ENCODE peak calls at places on chromosomes 3 and 15, in six cellular contexts. X, S, Q, G, B and U are unnamed samples. For H3K4me1, the result is how much of the 10 kb centered on the place peaks cover.

GRCh38 chr3:9779721-9780450 is 10.1 kb upstream of the CAMK1 start:
- DNase-seq in Q (no peak), B (no peak), G (no peak), S (no peak), X (no peak), U (no peak)

GRCh38 chr15:88987590-88987950 is 74.4 kb upstream of the MFGE8 start:
- DNase-seq in G (no peak), B (no peak), X (no peak), Q (no peak), S (no peak), U (no peak)

GRCh38 chr3:161371441-161372320 is at the start of gene SPTSSB:
- DNase-seq in Q (peak), S (peak), G (no peak), X (peak), B (peak), U (no peak)

GRCh38 chr15:97126556-97127233 is 796.2 kb downstream of the NR2F2 start:
- DNase-seq in B (peak), S (no peak), G (no peak), Q (no peak), X (no peak), U (no peak)

GRCh38 chr3:178084938-178085816 is 451.1 kb upstream of the KCNMB2 start:
- DNase-seq in B (peak), X (peak), S (peak), G (peak), Q (peak), U (no peak)

GRCh38 chr3:133672461-133672860 is 10.7 kb upstream of the TOPBP1 start:
- DNase-seq in Q (no peak), X (no peak), S (no peak), B (no peak), G (no peak), U (no peak)

GRCh38 chr3:51966941-51967383 is 292 bp downstream of the PCBP4 start:
- DNase-seq in G (no peak), X (peak), S (no peak), B (no peak), Q (no peak), U (no peak)

GRCh38 chr15:57432141-57432701 is 55.9 kb downstream of the CGNL1 start:
- DNase-seq in Q (no peak), G (peak), B (peak), X (no peak), S (peak), U (no peak)

GRCh38 chr3:148971819-148972218 is 19.5 kb upstream of the GYG1 start:
- DNase-seq in S (peak), G (no peak), X (no peak), Q (no peak), B (no peak), U (no peak)

GRCh38 chr3:42014443-42014945 is 52.6 kb upstream of the ULK4 start:
- DNase-seq in X (no peak), S (peak), G (no peak), Q (no peak), B (no peak), U (no peak)

GRCh38 chr15:22895465-22896190 is 57.2 kb downstream of the NIPA2 start:
- DNase-seq in X (no peak), S (peak), B (no peak), Q (no peak), G (no peak), U (peak)

GRCh38 chr3:127777861-127778711 is 44.2 kb downstream of the MGLL start:
- DNase-seq in X (no peak), S (no peak), G (no peak), Q (no peak), B (no peak), U (no peak)

GRCh38 chr15:66069751-66070150 is 183.8 kb downstream of the MEGF11 start:
- DNase-seq in G (no peak), B (no peak), X (no peak), Q (no peak), S (no peak), U (no peak)

GRCh38 chr3:9045399-9045798 is 82.1 kb upstream of the RAD18 start:
- DNase-seq in Q (no peak), X (no peak), G (no peak), B (no peak), S (no peak), U (no peak)

GRCh38 chr3:17749281-17749680 is 6.8 kb upstream of the TBC1D5 start:
- DNase-seq in S (no peak), Q (no peak), G (peak), X (no peak), B (no peak), U (no peak)

GRCh38 chr3:58573638-58574037 is 3.6 kb downstream of the FAM107A start:
- DNase-seq in G (no peak), B (no peak), S (peak), Q (no peak), X (no peak), U (no peak)

GRCh38 chr3:169661567-169662214 is 1.8 kb downstream of the MECOM start:
- DNase-seq in S (peak), B (peak), Q (peak), G (no peak), X (peak), U (no peak)

GRCh38 chr15:43376017-43376705 is 5.3 kb downstream of the TUBGCP4 start:
- DNase-seq in X (peak), Q (peak), B (peak), G (no peak), S (peak), U (no peak)

GRCh38 chr3:23341147-23341838 is 138.2 kb downstream of the UBE2E2 start:
- DNase-seq in B (no peak), X (no peak), S (no peak), Q (no peak), G (no peak), U (no peak)
- H3K4me1 ChIP-seq in B (under half), X (under half), S (under half), Q (under half), G (under half), U (under half)

GRCh38 chr3:184428561-184429175 is 48.8 kb downstream of the CHRD start:
- DNase-seq in Q (no peak), G (no peak), B (no peak), X (no peak), S (no peak), U (no peak)

GRCh38 chr3:184426691-184427141 is 46.9 kb downstream of the CHRD start:
- DNase-seq in S (no peak), G (no peak), X (no peak), Q (no peak), B (no peak), U (no peak)

GRCh38 chr3:184419171-184419570 is 39.3 kb downstream of the CHRD start:
- DNase-seq in B (peak), Q (no peak), X (no peak), G (no peak), S (no peak), U (no peak)

GRCh38 chr3:184417619-184418327 is 37.9 kb downstream of the CHRD start:
- DNase-seq in X (peak), S (peak), Q (peak), B (peak), G (peak), U (peak)

DNA sequence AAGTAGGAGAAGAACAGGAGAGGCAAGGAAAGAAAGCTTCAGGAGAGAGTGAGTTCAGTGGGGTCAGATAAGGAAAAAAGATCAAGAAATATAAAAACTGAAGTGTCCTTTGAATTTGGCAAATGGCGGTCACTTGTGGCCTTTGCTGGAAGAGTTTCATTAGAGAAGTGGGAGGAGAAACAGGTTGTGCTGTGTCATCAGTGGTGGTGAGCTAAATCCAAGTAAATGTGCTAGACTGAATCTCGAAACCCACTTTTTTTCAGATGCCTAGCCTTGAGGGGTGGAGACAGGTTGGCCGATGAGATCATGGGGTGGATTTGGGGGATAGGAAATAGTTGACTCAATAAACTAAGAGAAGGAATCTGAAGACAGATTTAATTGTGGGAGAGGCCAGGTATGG is 43.7 kb downstream of the CHRD start:
- DNase-seq in G (no peak), S (no peak), Q (no peak), B (no peak), X (no peak), U (no peak)
- H2AFZ ChIP-seq in G (no peak), S (no peak), Q (no peak), B (no peak), X (no peak), U (no peak)

GRCh38 chr15:99424131-99424571 is 141.6 kb upstream of the MEF2A start:
- DNase-seq in X (no peak), B (no peak), S (no peak), Q (no peak), G (no peak), U (no peak)

GRCh38 chr15:99421172-99421656 is 144.6 kb upstream of the MEF2A start:
- DNase-seq in S (peak), B (no peak), Q (no peak), X (no peak), G (no peak), U (no peak)

GRCh38 chr15:99421758-99422157 is 144.0 kb upstream of the MEF2A start:
- DNase-seq in Q (no peak), X (no peak), S (no peak), B (no peak), G (no peak), U (no peak)

GRCh38 chr15:99424978-99425665 is 140.7 kb upstream of the MEF2A start:
- DNase-seq in G (no peak), B (no peak), Q (no peak), X (peak), S (peak), U (no peak)

DNA sequence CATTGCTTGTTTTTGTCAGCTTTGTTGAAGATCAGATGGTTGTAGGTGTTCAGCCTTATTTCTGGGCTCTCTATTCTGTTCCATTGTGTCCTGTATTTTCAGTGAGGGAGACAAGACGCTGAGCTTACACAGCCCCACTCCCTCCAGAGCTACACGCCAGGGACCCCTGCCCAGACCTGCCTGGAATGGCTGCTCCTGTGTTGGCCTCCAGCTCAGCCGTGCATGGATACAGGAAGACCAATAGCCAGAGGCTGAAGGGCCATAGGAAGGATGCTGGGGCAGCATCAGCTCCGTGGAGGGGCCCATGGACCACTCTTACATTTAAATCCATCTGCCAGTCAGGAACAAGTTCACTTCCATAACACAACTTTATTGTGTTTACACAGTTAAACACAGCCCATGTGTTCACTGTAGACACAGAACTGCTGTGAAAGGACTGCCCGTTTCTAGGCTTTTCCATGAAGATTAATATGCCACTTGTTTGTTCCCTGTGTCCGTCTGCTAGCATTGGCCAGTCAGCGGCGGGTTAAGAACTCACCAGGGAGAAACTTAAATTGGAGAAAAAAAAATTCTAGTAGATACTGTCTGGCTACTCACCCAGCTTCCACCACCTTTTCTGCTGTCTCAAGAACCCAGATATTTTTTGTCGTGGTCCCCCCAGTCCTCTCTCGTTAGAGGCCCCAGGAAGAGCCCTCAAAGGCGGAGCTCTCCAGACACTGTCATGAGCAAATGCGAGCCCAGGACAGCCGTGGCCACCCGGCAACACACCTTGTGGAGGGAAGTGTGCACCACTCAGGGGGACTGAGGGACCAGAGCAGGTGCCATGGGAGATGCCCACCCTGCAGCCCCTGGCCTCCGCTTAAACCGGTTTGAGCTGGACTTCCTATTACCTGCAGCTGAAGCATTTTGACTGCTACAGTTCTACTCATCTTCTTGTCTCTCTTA is 142.3 kb upstream of the MEF2A start:
- DNase-seq in Q (no peak), S (no peak), B (no peak), G (no peak), X (no peak), U (no peak)
- H3K4me1 ChIP-seq in Q (under half), S (under half), B (under half), G (under half), X (under half), U (under half)

GRCh38 chr3:194129581-194130133 is 6.3 kb upstream of the HES1 start:
- DNase-seq in G (no peak), Q (peak), S (no peak), B (peak), X (no peak), U (no peak)

GRCh38 chr3:194128202-194128907 is 7.6 kb upstream of the HES1 start:
- DNase-seq in X (no peak), Q (no peak), S (no peak), B (no peak), G (no peak), U (no peak)

GRCh38 chr3:194124221-194124620 is 11.7 kb upstream of the HES1 start:
- DNase-seq in X (no peak), B (no peak), Q (no peak), S (no peak), G (no peak), U (no peak)

GRCh38 chr3:194125474-194125873 is 10.5 kb upstream of the HES1 start:
- DNase-seq in Q (no peak), X (no peak), G (no peak), B (no peak), S (no peak), U (no peak)

DNA sequence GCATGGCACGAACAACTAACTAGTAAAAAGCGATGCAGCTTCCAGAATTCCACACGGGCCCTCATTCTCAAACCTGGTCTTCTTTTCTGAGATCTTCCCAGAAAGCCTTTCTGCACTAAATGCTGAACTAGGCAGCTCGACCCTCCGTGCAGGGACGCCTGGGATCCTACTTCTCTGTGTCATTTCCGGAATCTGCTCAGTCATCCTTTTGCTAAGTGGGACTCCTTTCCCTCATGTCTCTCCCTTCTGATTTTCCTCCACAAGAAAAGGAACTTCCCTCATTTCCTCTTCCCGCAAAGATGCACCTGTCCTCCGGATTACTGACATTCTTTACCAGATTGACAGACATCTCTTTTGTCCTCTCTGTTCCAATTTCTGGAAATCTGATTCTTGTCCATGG is 9.2 kb upstream of the HES1 start:
- DNase-seq in B (no peak), G (no peak), S (no peak), X (no peak), Q (no peak), U (no peak)
- H2AFZ ChIP-seq in B (no peak), G (no peak), S (no peak), X (no peak), Q (no peak), U (no peak)

DNA sequence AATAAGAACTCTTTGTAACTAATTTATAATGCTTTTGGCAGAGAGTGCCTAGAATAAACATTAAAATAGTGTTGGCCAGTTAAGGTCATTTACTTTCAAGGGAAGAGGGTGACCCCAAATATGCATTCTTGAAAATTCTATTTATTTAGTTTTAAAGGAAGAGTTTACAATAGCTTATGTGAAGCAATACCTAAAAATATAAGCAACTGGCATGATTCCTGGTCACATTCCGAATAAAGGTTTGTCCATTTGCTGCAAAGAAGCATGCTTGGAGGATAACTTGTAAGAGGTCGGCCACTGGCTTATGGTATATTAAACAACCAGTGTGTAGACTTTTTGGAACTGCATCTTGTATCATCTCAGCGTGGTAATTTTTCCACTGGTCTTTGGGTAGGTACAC is 10.2 kb downstream of the MITF start:
- DNase-seq in S (peak), G (no peak), B (no peak), Q (no peak), X (no peak), U (no peak)
- H3K4me1 ChIP-seq in S (under half), G (under half), B (under half), Q (under half), X (under half), U (under half)

DNA sequence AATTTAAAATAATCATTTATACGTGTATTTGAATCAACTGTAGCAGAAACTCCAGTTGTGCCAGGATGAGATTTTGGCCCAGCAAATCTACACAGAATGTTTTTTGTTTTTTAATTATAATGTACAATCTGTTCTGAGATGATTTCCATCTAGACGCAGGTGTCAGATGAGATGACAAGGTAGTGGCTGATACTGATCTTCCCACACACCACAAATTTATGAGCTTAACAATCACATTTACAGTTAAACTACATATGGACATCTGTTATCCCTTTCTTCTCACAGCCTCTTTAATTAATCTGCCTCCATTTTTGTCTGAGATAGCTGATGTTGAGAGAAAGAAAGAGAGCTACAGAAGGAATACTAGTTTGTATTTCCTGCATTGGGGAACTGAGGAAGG is 23.5 kb downstream of the DCLK3 start:
- DNase-seq in Q (no peak), G (no peak), X (no peak), S (no peak), B (no peak), U (no peak)
- H2AFZ ChIP-seq in Q (no peak), G (no peak), X (no peak), S (no peak), B (no peak), U (no peak)

GRCh38 chr3:50251220-50251619 is 15.2 kb downstream of the GNAI2 start:
- DNase-seq in G (no peak), S (peak), Q (no peak), B (no peak), X (no peak), U (peak)

GRCh38 chr3:50248387-50248786 is 12.4 kb downstream of the GNAI2 start:
- DNase-seq in G (no peak), Q (no peak), S (no peak), X (no peak), B (no peak), U (no peak)

GRCh38 chr3:50250514-50250913 is 14.5 kb downstream of the GNAI2 start:
- DNase-seq in Q (no peak), X (no peak), S (no peak), B (no peak), G (no peak), U (no peak)

GRCh38 chr3:50246517-50246954 is 10.5 kb downstream of the GNAI2 start:
- DNase-seq in B (peak), Q (no peak), X (peak), S (peak), G (no peak), U (peak)

DNA sequence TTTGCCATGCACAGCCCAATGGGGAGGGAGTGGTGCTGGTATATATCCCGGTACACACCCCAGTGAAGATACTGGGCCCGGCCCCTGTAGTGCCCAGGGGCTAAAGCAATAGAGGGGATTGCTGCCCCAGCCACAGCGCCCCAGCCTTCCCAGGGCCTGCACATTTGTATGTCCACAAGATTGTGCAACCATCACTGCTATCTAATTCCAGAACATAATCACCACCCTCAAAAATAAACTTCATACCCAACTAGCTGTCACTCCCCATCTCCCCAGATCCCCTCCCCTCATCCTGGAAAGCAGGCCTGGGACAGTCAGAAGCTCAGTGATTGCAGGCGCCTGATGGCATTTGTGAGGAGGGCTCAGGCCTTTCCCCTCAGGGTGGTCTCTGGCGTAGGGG is 13.5 kb downstream of the GNAI2 start:
- DNase-seq in Q (no peak), B (no peak), G (no peak), X (no peak), S (no peak), U (no peak)
- H3K4me1 ChIP-seq in Q (under half), B (under half), G (under half), X (under half), S (under half), U (half or more)

DNA sequence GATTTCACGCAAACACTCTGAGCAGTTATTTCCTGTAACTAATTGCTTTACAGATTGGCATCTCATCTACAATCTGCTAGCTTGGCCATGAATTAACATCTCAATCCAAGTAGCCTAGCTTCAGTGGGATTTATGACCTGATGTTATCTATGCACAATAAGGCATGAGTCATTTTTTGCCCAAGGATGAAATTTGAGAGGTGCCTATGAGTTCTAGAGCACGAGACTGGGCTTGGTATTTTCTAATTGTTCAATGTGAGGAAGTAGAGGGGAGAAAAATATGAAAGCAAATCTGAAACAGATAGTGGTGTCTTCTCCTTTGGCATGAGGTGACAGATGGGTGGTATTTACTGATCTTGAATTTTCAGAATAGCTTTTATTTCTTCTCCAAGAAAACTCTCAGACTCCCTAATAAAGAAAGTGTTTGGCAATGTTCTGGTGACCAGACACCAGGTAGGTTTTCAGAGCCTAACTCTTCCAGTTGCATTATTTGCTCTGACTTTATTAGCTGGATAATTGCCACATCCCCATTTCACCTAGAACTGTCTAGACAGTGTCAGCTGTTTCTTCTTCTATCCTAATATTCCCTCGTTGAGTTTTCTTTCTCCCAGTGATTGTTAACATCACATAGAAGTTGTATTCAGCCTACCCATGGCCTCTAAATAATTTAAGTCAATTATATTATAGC is 301.0 kb upstream of the UMPS start:
- DNase-seq in S (peak), B (no peak), Q (no peak), X (peak), G (no peak), U (peak)
- H2AFZ ChIP-seq in S (no peak), B (no peak), Q (no peak), X (no peak), G (no peak), U (no peak)